ENCODE peak calls at places on chromosomes 7 and 10, in seven cellular contexts. One of them, this sample, is unnamed.

GRCh38 chr7:51023547-51023946 is 240.9 kb upstream of the GRB10 start:
- DNase-seq in fibroblast of the conjunctiva: no peak
- DNase-seq in stimulated activated naive B cell treated with anti-CD40 and anti-IgM and Interleukin-4, amounts not matched to agents 10 μg/mL and 1 μg/mL and 100 μg/mL, for 72 hours: no peak
- DNase-seq in naive thymus-derived CD4-positive, alpha-beta T cell: no peak
- DNase-seq in suprapubic skin: no peak
- DNase-seq in effector CD4-positive, alpha-beta T cell: no peak
- DNase-seq in activated CD4-positive, alpha-beta T cell treated with anti-CD3 and anti-CD28 coated beads for 1 hour: no peak
- DNase-seq in this sample: no peak

GRCh38 chr7:143405671-143406352 is 2.8 kb downstream of the EPHA1 start:
- DNase-seq in fibroblast of the conjunctiva: no peak
- DNase-seq in stimulated activated naive B cell treated with anti-CD40 and anti-IgM and Interleukin-4, amounts not matched to agents 10 μg/mL and 1 μg/mL and 100 μg/mL, for 72 hours: no peak
- DNase-seq in naive thymus-derived CD4-positive, alpha-beta T cell: no peak
- DNase-seq in suprapubic skin: no peak
- DNase-seq in effector CD4-positive, alpha-beta T cell: no peak
- DNase-seq in activated CD4-positive, alpha-beta T cell treated with anti-CD3 and anti-CD28 coated beads for 1 hour: no peak
- DNase-seq in this sample: no peak

GRCh38 chr10:108130575-108130974 is 966.1 kb upstream of the SORCS1 start:
- DNase-seq in fibroblast of the conjunctiva: no peak
- DNase-seq in stimulated activated naive B cell treated with anti-CD40 and anti-IgM and Interleukin-4, amounts not matched to agents 10 μg/mL and 1 μg/mL and 100 μg/mL, for 72 hours: no peak
- DNase-seq in naive thymus-derived CD4-positive, alpha-beta T cell: no peak
- DNase-seq in suprapubic skin: no peak
- DNase-seq in effector CD4-positive, alpha-beta T cell: no peak
- DNase-seq in activated CD4-positive, alpha-beta T cell treated with anti-CD3 and anti-CD28 coated beads for 1 hour: no peak
- DNase-seq in this sample: no peak

GRCh38 chr10:98326621-98327027 is 58.6 kb upstream of the LOXL4 start:
- DNase-seq in fibroblast of the conjunctiva: no peak
- DNase-seq in stimulated activated naive B cell treated with anti-CD40 and anti-IgM and Interleukin-4, amounts not matched to agents 10 μg/mL and 1 μg/mL and 100 μg/mL, for 72 hours: no peak
- DNase-seq in naive thymus-derived CD4-positive, alpha-beta T cell: no peak
- DNase-seq in suprapubic skin: no peak
- DNase-seq in effector CD4-positive, alpha-beta T cell: no peak
- DNase-seq in activated CD4-positive, alpha-beta T cell treated with anti-CD3 and anti-CD28 coated beads for 1 hour: no peak
- DNase-seq in this sample: no peak

GRCh38 chr10:132712698-132713232 is 73.2 kb downstream of the NKX6-2 start:
- DNase-seq in fibroblast of the conjunctiva: no peak
- DNase-seq in stimulated activated naive B cell treated with anti-CD40 and anti-IgM and Interleukin-4, amounts not matched to agents 10 μg/mL and 1 μg/mL and 100 μg/mL, for 72 hours: no peak
- DNase-seq in naive thymus-derived CD4-positive, alpha-beta T cell: no peak
- DNase-seq in suprapubic skin: peak; percentile 17
- DNase-seq in effector CD4-positive, alpha-beta T cell: no peak
- DNase-seq in activated CD4-positive, alpha-beta T cell treated with anti-CD3 and anti-CD28 coated beads for 1 hour: no peak
- DNase-seq in this sample: no peak

GRCh38 chr10:101615760-101616116 is 27.6 kb downstream of the DPCD start:
- DNase-seq in fibroblast of the conjunctiva: no peak
- DNase-seq in stimulated activated naive B cell treated with anti-CD40 and anti-IgM and Interleukin-4, amounts not matched to agents 10 μg/mL and 1 μg/mL and 100 μg/mL, for 72 hours: no peak
- DNase-seq in naive thymus-derived CD4-positive, alpha-beta T cell: no peak
- DNase-seq in suprapubic skin: no peak
- DNase-seq in effector CD4-positive, alpha-beta T cell: no peak
- DNase-seq in activated CD4-positive, alpha-beta T cell treated with anti-CD3 and anti-CD28 coated beads for 1 hour: no peak
- DNase-seq in this sample: no peak

GRCh38 chr7:73983437-73984164 is 44.4 kb upstream of the ELN start:
- DNase-seq in fibroblast of the conjunctiva: no peak
- DNase-seq in stimulated activated naive B cell treated with anti-CD40 and anti-IgM and Interleukin-4, amounts not matched to agents 10 μg/mL and 1 μg/mL and 100 μg/mL, for 72 hours: no peak
- DNase-seq in naive thymus-derived CD4-positive, alpha-beta T cell: no peak
- DNase-seq in suprapubic skin: no peak
- DNase-seq in effector CD4-positive, alpha-beta T cell: no peak
- DNase-seq in activated CD4-positive, alpha-beta T cell treated with anti-CD3 and anti-CD28 coated beads for 1 hour: no peak
- DNase-seq in this sample: no peak

GRCh38 chr7:91181949-91182348 is 82.3 kb upstream of the FZD1 start:
- DNase-seq in fibroblast of the conjunctiva: no peak
- DNase-seq in stimulated activated naive B cell treated with anti-CD40 and anti-IgM and Interleukin-4, amounts not matched to agents 10 μg/mL and 1 μg/mL and 100 μg/mL, for 72 hours: no peak
- DNase-seq in naive thymus-derived CD4-positive, alpha-beta T cell: no peak
- DNase-seq in suprapubic skin: no peak
- DNase-seq in effector CD4-positive, alpha-beta T cell: no peak
- DNase-seq in activated CD4-positive, alpha-beta T cell treated with anti-CD3 and anti-CD28 coated beads for 1 hour: no peak
- DNase-seq in this sample: no peak

GRCh38 chr7:77258593-77258992 is 59.0 kb upstream of the FGL2 start:
- DNase-seq in fibroblast of the conjunctiva: no peak
- DNase-seq in stimulated activated naive B cell treated with anti-CD40 and anti-IgM and Interleukin-4, amounts not matched to agents 10 μg/mL and 1 μg/mL and 100 μg/mL, for 72 hours: no peak
- DNase-seq in naive thymus-derived CD4-positive, alpha-beta T cell: no peak
- DNase-seq in suprapubic skin: no peak
- DNase-seq in effector CD4-positive, alpha-beta T cell: no peak
- DNase-seq in activated CD4-positive, alpha-beta T cell treated with anti-CD3 and anti-CD28 coated beads for 1 hour: no peak
- DNase-seq in this sample: no peak